ENCODE peak calls at places on chromosomes 12 and 14, in nine cellular contexts. L is stimulated activated CD4-positive, alpha-beta T cell treated with anti-CD3 and anti-CD28 coated beads, Interleukin-2, amount 100 ng/mL, for 48 hours; Y is NCI-H774; U is cardiac fibroblast; J is T-helper 1 cell; H is mucosa of descending colon; O is left cardiac atrium; V is substantia nigra; C is dorsolateral prefrontal cortex. W is an unnamed sample.

GRCh38 chr12:12797789-12798142 is 12.3 kb downstream of the APOLD1 start:
- DNase-seq in L (no peak), Y (no peak), U (no peak), J (no peak), H (no peak), O (no peak), V (no peak), C (no peak), W (no peak)

GRCh38 chr14:102584871-102585869 is 7.3 kb upstream of the RCOR1 start:
- DNase-seq in L (no peak), Y (no peak), U (peak; percentile 75), J (no peak), H (peak; percentile 53), O (peak; percentile 51), V (no peak), C (no peak), W (no peak)

GRCh38 chr14:30177776-30178175 is 250.1 kb upstream of the PRKD1 start:
- DNase-seq in L (no peak), Y (no peak), U (no peak), J (no peak), H (no peak), O (no peak), V (no peak), C (no peak), W (no peak)

GRCh38 chr12:124395986-124396385 is 101.1 kb downstream of the RFLNA start:
- DNase-seq in L (no peak), Y (no peak), U (no peak), J (no peak), H (no peak), O (no peak), V (no peak), C (no peak), W (no peak)

GRCh38 chr14:62071029-62071428 is 308.8 kb downstream of the SNAPC1 start:
- DNase-seq in L (no peak), Y (no peak), U (no peak), J (no peak), H (no peak), O (no peak), V (no peak), C (no peak), W (no peak)

GRCh38 chr12:59149995-59150642 is 229.8 kb upstream of the LRIG3 start:
- DNase-seq in L (no peak), Y (peak; percentile 76), U (peak; percentile 91), J (no peak), H (peak; percentile 60), O (no peak), V (no peak), C (no peak), W (peak; percentile 4)

GRCh38 chr14:72699852-72700257 is 194.0 kb downstream of the DPF3 start:
- DNase-seq in L (no peak), Y (no peak), U (peak; percentile 91), J (no peak), H (peak; percentile 9), O (peak; percentile 53), V (no peak), C (no peak), W (no peak)

GRCh38 chr12:51521554-51522276 is 69.3 kb upstream of the SCN8A start:
- DNase-seq in L (no peak), Y (no peak), U (no peak), J (no peak), H (no peak), O (no peak), V (no peak), C (no peak), W (no peak)

GRCh38 chr14:81303258-81303935 is 82.6 kb upstream of the GTF2A1 start:
- DNase-seq in L (peak; percentile 2), Y (peak; percentile 68), U (no peak), J (no peak), H (peak; percentile 92), O (no peak), V (no peak), C (no peak), W (peak; percentile 28)

GRCh38 chr12:20474443-20474842 is 106.1 kb downstream of the PDE3A start:
- DNase-seq in L (no peak), Y (no peak), U (peak; percentile 71), J (no peak), H (no peak), O (no peak), V (no peak), C (no peak), W (no peak)

GRCh38 chr12:48125985-48126384 is 6.8 kb downstream of the PFKM start:
- DNase-seq in L (no peak), Y (no peak), U (no peak), J (no peak), H (no peak), O (peak; percentile 56), V (no peak), C (peak; percentile 70), W (no peak)

GRCh38 chr12:29309320-29309902 is 71.6 kb downstream of the ERGIC2 start:
- DNase-seq in L (no peak), Y (no peak), U (peak; percentile 61), J (no peak), H (no peak), O (no peak), V (no peak), C (no peak), W (no peak)

GRCh38 chr14:94904636-94905035 is 134.7 kb upstream of the GSC start:
- DNase-seq in L (no peak), Y (no peak), U (peak; percentile 7), J (no peak), H (no peak), O (no peak), V (no peak), C (no peak), W (no peak)

GRCh38 chr14:23052182-23052623 is 5.1 kb downstream of the CDH24 start:
- DNase-seq in L (no peak), Y (no peak), U (peak; percentile 36), J (no peak), H (no peak), O (no peak), V (no peak), C (peak; percentile 26), W (no peak)

GRCh38 chr12:91189526-91189925 is 6.9 kb upstream of the DCN start:
- DNase-seq in L (no peak), Y (no peak), U (peak; percentile 72), J (no peak), H (no peak), O (no peak), V (no peak), C (no peak), W (no peak)

GRCh38 chr12:30624009-30624408 is 71.7 kb downstream of the IPO8 start:
- DNase-seq in L (no peak), Y (no peak), U (no peak), J (no peak), H (no peak), O (no peak), V (no peak), C (no peak), W (no peak)

GRCh38 chr14:92702441-92702918 is 45.9 kb downstream of the LGMN start:
- DNase-seq in L (no peak), Y (no peak), U (no peak), J (no peak), H (no peak), O (no peak), V (no peak), C (no peak), W (no peak)

GRCh38 chr14:79781882-79782281 is 429.4 kb downstream of the DIO2 start:
- DNase-seq in L (no peak), Y (no peak), U (peak; percentile 1), J (no peak), H (no peak), O (no peak), V (no peak), C (no peak), W (no peak)

GRCh38 chr14:100692859-100693558 is 33.7 kb upstream of the DLK1 start:
- DNase-seq in L (no peak), Y (peak; percentile 75), U (peak; percentile 69), J (no peak), H (no peak), O (no peak), V (no peak), C (no peak), W (no peak)